ENCODE peak calls at places on chromosomes 13 and 19, in eight cellular contexts. I, V, T, J, E, S, N and U are unnamed samples.

GRCh38 chr19:55472463-55472862 is 4.0 kb upstream of the ZNF628 start:
- DNase-seq in I (no peak), V (no peak), T (no peak), J (no peak), E (peak), S (no peak), N (no peak), U (no peak)

GRCh38 chr13:35460061-35460460 is 16.4 kb downstream of the MAB21L1 start:
- DNase-seq in I (no peak), V (no peak), T (no peak), J (no peak), E (no peak), S (no peak), N (no peak), U (no peak)

GRCh38 chr19:30227661-30228112 is 144.5 kb upstream of the ZNF536 start:
- DNase-seq in I (peak), V (peak), T (peak), J (peak), E (peak), S (peak), N (peak), U (no peak)

GRCh38 chr13:31328549-31329229 is 128.9 kb downstream of the B3GLCT start:
- DNase-seq in I (no peak), V (no peak), T (no peak), J (peak), E (no peak), S (no peak), N (no peak), U (no peak)

GRCh38 chr13:100254002-100254401 is 165.1 kb downstream of the PCCA start:
- DNase-seq in I (no peak), V (no peak), T (no peak), J (no peak), E (no peak), S (no peak), N (no peak), U (no peak)

GRCh38 chr13:51221674-51222509 is at the start of gene FAM124A:
- DNase-seq in I (peak), V (peak), T (peak), J (peak), E (peak), S (peak), N (no peak), U (no peak)

GRCh38 chr13:95191821-95192220 is 109.4 kb downstream of the ABCC4 start:
- DNase-seq in I (peak), V (peak), T (peak), J (peak), E (peak), S (peak), N (peak), U (peak)

GRCh38 chr13:28040977-28041376 is 52.5 kb upstream of the URAD start:
- DNase-seq in I (no peak), V (no peak), T (no peak), J (no peak), E (no peak), S (no peak), N (no peak), U (no peak)

GRCh38 chr13:21526707-21527454 is 67.8 kb upstream of the ZDHHC20 start:
- DNase-seq in I (no peak), V (no peak), T (no peak), J (no peak), E (no peak), S (no peak), N (no peak), U (no peak)

GRCh38 chr19:53158119-53158656 is 665 bp downstream of the ZNF347 start:
- DNase-seq in I (peak), V (no peak), T (peak), J (no peak), E (no peak), S (peak), N (peak), U (no peak)

GRCh38 chr13:38538412-38538811 is 148.5 kb upstream of the FREM2 start:
- DNase-seq in I (no peak), V (no peak), T (no peak), J (no peak), E (no peak), S (no peak), N (no peak), U (no peak)

GRCh38 chr13:100987993-100988392 is 313.4 kb upstream of the TMTC4 start:
- DNase-seq in I (no peak), V (peak), T (peak), J (no peak), E (no peak), S (no peak), N (no peak), U (peak)

GRCh38 chr19:37893845-37894575 is 12.4 kb downstream of the WDR87 start:
- DNase-seq in I (no peak), V (no peak), T (no peak), J (no peak), E (no peak), S (no peak), N (no peak), U (no peak)

GRCh38 chr19:31126236-31126635 is 223.0 kb downstream of the TSHZ3 start:
- DNase-seq in I (no peak), V (no peak), T (peak), J (no peak), E (no peak), S (no peak), N (no peak), U (no peak)

GRCh38 chr19:17677002-17677401 is 11.2 kb downstream of the UNC13A start:
- DNase-seq in I (no peak), V (no peak), T (no peak), J (no peak), E (no peak), S (no peak), N (no peak), U (no peak)

GRCh38 chr19:2982983-2983350 is 5.6 kb downstream of the TLE6 start:
- DNase-seq in I (no peak), V (peak), T (peak), J (no peak), E (no peak), S (no peak), N (peak), U (no peak)

GRCh38 chr19:42553292-42554045 is 25.2 kb upstream of the CEACAM1 start:
- DNase-seq in I (no peak), V (no peak), T (peak), J (no peak), E (no peak), S (no peak), N (no peak), U (no peak)

GRCh38 chr19:37931941-37932655 is 25.1 kb downstream of the SIPA1L3 start:
- DNase-seq in I (peak), V (peak), T (peak), J (no peak), E (peak), S (no peak), N (peak), U (peak)

GRCh38 chr13:88086577-88086976 is 415.4 kb downstream of the SLITRK5 start:
- DNase-seq in I (no peak), V (no peak), T (peak), J (no peak), E (no peak), S (no peak), N (no peak), U (no peak)

GRCh38 chr13:43153436-43154082 is 130.2 kb downstream of the DNAJC15 start:
- DNase-seq in I (no peak), V (no peak), T (peak), J (no peak), E (peak), S (no peak), N (no peak), U (no peak)

GRCh38 chr13:97653741-97654140 is 219.8 kb downstream of the RAP2A start:
- DNase-seq in I (no peak), V (no peak), T (no peak), J (no peak), E (no peak), S (no peak), N (no peak), U (no peak)

GRCh38 chr13:37144661-37145060 is 39.2 kb upstream of the CSNK1A1L start:
- DNase-seq in I (no peak), V (no peak), T (no peak), J (no peak), E (no peak), S (no peak), N (no peak), U (no peak)